ENCODE peak calls at places on chromosomes 1 and 21, in four cellular contexts. W is left lung, H is brain microvascular endothelial cell, O is AG04450. N is an unnamed sample.

GRCh38 chr21:15240846-15241245 is 176.0 kb upstream of the NRIP1 start:
- DNase-seq in W (no peak), H (no peak), O (no peak), N (no peak)

GRCh38 chr1:180981596-180982387 is 40.9 kb downstream of the STX6 start:
- DNase-seq in W (no peak), H (no peak), O (no peak), N (no peak)

GRCh38 chr1:156970017-156970416 is 49.6 kb downstream of the LRRC71 start:
- DNase-seq in W (no peak), H (no peak), O (no peak), N (no peak)

GRCh38 chr1:30358510-30358909 is 364.9 kb downstream of the MATN1 start:
- DNase-seq in W (no peak), H (no peak), O (no peak), N (no peak)

GRCh38 chr1:84122780-84123382 is 21.2 kb upstream of the PRKACB start:
- DNase-seq in W (no peak), H (peak), O (no peak), N (peak)

GRCh38 chr1:177281901-177282300 is 111.1 kb downstream of the BRINP2 start:
- DNase-seq in W (no peak), H (no peak), O (no peak), N (peak)

GRCh38 chr1:228471762-228472398 is 15.3 kb upstream of the RNF187 start:
- DNase-seq in W (peak), H (no peak), O (no peak), N (no peak)

GRCh38 chr21:38097789-38098188 is 159.0 kb upstream of the KCNJ15 start:
- DNase-seq in W (no peak), H (no peak), O (no peak), N (no peak)

GRCh38 chr1:111731956-111732355 is 7.2 kb downstream of the INKA2 start:
- DNase-seq in W (no peak), H (no peak), O (no peak), N (no peak)

GRCh38 chr1:53070621-53071020 is 8.6 kb downstream of the PODN start:
- DNase-seq in W (peak), H (no peak), O (no peak), N (peak)

GRCh38 chr1:20578062-20578461 is 10.8 kb upstream of the CDA start:
- DNase-seq in W (no peak), H (no peak), O (no peak), N (no peak)

GRCh38 chr1:159188375-159188788 is 16.3 kb upstream of the ACKR1 start:
- DNase-seq in W (peak), H (peak), O (no peak), N (peak)

GRCh38 chr1:117627562-117628165 is 21.8 kb downstream of the TENT5C start:
- DNase-seq in W (no peak), H (no peak), O (no peak), N (no peak)

GRCh38 chr1:31715097-31715872 is 11.5 kb upstream of the COL16A1 start:
- DNase-seq in W (peak), H (peak), O (peak), N (peak)

GRCh38 chr1:62790716-62791115 is 6.8 kb downstream of the ATG4C start:
- DNase-seq in W (no peak), H (no peak), O (no peak), N (no peak)

GRCh38 chr1:62796151-62796680 is 12.3 kb downstream of the ATG4C start:
- DNase-seq in W (no peak), H (no peak), O (no peak), N (no peak)

GRCh38 chr1:62799688-62800087 is 15.8 kb downstream of the ATG4C start:
- DNase-seq in W (no peak), H (no peak), O (no peak), N (no peak)

DNA sequence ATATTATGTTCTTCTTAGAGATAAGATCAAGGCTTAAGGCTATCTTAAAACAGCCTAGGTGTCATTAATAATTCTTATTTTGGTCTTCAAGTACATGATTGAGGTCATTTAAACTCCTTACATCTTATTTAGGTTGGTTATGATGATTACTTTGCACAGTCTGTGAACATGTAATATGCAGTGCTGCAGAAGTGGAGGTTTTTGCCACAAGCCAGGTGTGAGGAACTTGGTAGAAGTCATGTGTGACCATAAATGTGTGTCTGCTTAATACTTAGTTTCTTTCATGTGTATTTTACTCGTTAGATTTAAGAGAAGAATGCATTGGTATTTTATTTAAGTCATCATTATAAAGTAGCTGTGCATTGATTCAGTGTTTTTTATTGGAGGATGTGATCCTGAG is 10.1 kb downstream of the ATG4C start:
- DNase-seq in W (no peak), H (no peak), O (no peak), N (no peak)
- TF ChIP-seq CTCF in W (no peak), H (no peak), O (no peak), N (no peak)

DNA sequence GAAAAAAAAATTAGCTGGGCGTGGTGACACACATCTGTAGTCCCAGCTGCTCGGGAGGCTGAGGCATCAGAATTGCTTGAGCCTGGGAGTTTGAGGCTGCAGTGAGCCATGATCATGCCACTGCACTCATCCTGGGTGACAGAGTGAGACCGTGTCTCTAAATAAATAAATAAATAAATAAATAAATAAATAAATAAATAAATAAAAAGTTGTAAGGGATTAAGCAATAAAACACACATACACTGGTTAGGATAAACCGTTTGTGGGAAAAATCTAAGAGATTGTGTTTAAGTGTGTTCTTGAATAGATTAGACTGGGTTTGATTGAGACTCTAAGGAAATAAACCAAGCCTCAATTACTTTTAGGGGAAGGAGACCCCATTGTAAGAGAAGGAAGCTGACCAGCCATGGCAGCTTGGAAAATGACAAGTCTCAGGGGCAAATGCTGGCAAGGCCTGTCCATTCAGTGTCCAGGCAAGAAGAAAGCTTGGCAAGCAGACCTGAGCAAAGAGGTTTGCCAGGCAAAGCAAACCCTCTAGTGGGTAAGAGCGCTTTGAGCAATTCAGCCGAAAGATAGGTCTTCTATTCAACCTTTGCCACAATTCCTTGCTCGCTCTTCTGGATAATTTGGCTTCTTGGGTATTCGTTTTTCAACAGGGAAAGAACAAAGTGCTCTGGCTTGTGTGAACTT is 106.9 kb upstream of the SERBP1 start:
- DNase-seq in W (no peak), H (no peak), O (no peak), N (no peak)
- H3K27ac ChIP-seq in W (no peak), H (no peak), O (no peak), N (no peak)

DNA sequence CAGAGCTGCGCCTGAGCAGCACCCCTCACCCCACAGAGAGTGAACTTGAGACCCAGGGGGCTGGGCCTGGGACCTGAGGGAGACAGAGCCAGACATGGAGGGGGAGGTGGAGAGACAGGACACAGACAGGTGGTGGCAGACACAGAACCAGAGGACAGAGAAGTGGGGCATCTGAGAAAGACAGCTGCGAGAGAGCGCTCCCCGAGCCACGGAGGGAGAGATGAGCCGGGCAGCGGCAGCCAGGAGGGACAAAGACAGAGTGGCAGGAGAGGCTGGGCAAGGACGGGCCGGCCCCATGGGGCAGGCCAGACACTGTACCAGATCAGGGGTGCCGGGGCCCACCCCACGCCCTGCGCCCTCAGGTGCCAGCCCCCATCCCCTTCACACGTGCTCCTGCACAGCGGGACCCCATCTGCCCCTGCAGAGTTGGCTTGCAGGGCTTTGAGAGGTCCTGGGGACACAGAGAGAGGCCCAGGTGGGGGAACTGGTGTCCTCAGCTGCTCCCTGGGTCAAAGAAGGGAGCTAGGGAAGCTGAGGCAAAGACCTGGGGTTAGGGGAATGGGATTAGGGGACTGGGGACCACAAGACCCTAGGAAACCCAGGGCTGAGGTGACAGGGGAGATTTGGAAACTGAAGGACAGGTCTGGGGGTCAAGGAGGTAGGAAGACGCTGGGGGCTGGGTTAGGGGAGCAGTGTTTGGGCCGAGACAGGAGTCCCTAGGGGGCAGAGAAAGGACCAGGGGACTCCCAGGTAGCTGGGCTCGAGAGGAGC is 683 bp downstream of the FNDC5 start:
- DNase-seq in W (no peak), H (no peak), O (no peak), N (peak)
- H3K4me3 ChIP-seq in W (no peak), H (peak), O (peak), N (peak)

DNA sequence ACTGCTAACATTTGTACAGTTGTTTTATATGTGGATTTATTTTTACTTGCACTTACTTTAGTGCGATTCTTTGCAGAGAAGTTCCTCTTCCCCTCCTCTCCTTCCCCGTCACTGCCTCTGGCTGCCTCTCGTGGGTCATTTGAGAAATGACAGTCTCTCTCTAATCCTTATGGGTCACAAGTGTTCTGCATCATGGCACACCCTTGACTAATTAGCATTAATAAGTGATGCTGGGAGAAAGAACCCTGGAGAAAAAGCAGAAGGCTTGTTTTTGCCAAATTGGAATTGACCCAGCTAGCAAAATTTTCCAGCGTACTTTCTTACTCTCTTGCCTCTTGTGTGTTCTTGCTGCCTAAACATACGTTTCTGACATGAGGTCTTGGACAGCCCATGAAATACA is 301.2 kb downstream of the DUSP10 start:
- DNase-seq in W (no peak), H (peak), O (no peak), N (no peak)
- TF ChIP-seq CTCF in W (no peak), H (peak), O (no peak), N (no peak)

DNA sequence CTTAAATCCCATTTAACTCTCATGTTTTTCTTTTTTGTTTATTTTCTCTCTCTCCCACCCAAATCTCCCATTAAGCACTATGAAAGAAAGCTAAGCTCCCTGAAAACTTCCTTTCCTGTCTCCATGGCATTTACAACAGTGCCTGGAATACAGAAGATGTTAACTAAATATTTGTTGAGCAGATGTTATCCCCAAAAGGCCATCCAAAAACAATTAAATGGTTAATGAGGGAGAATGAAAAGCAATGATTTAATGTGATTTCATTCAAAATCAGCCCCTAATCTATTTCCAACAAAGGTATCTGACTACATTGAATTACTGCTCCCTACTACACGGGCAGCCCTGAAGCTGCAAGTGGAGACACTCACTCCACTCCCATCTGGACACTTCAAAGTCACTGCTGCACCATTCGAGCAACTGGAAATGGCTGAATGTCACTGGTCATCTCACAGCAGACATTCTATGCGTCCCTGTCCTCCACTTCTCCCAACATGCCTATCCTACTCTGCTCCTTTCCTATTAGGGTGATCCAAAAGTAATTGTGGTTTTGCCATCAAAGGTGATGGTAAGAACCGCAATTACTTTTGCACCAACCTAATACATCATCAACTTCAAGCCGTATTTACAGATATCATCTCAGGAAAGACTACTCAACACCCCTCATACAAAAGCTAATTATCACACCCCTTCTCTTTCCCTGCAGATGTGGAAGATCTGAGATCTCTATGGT is 7.5 kb downstream of the TP53BP2 start:
- DNase-seq in W (no peak), H (no peak), O (no peak), N (no peak)
- H3K27ac ChIP-seq in W (no peak), H (no peak), O (no peak), N (no peak)

GRCh38 chr1:116379057-116379630 is 6.1 kb downstream of the ATP1A1 start:
- DNase-seq in W (no peak), H (no peak), O (no peak), N (no peak)
- H3K4me3 ChIP-seq in W (no peak), H (no peak), O (no peak), N (peak)

DNA sequence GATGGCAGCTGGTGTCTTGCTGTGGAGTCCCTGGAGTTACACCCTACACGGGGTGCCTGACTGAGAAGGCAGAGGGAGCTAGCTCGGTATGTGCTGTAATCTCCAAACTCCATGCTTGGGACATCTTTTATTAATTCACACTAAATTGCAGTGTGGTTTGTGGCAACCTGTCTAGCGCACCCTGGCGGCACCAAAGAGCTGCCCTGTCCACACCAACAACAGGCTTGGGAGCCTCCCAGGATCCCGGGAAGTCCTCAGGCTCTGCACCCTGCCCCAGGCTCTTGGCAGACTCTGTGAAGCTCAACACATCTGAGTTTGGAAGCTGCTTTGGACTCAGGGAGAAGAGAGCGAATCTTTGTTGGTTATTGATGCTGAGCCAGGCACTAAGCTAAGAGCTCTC is 138.9 kb downstream of the IGSF21 start:
- DNase-seq in W (no peak), H (no peak), O (no peak), N (no peak)
- TF ChIP-seq CTCF in W (no peak), H (no peak), O (no peak), N (no peak)

DNA sequence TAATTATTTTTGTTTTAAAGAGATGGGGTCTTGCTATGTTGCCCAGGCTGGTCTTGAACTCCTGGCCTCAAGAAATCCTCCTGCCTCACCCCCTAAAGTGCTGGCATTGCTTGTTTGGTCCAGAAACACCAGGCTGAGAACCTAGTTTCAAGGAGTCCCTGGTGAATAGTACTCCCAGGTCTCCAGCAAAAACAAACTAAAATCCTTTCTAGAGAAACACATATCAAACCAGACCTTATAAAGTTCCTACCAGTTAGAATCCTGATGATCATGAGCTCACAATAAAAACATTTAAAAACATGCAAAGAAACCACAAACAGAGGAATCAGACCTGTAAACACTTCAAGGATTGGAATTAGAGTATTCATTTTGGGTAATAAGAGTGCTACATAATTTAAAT is 34.4 kb upstream of the PADI1 start:
- DNase-seq in W (no peak), H (no peak), O (peak), N (no peak)
- H3K27ac ChIP-seq in W (no peak), H (no peak), O (peak), N (no peak)

GRCh38 chr1:27831568-27832410 is 1.2 kb downstream of the PPP1R8 start:
- DNase-seq in W (no peak), H (no peak), O (no peak), N (no peak)
- H3K4me3 ChIP-seq in W (peak), H (peak), O (peak), N (peak)

N was measured in dorsolateral prefrontal cortex.